ENCODE peak calls at places on chromosomes 2 and 18, in five cellular contexts. Q, D, N, E and Y are unnamed samples.

GRCh38 chr18:33560686-33561370 is 17.2 kb upstream of the ASXL3 start:
- DNase-seq in Q (no peak), N (no peak), E (no peak), D (peak), Y (no peak)

GRCh38 chr2:203437516-203437915 is 97.6 kb downstream of the RAPH1 start:
- DNase-seq in N (no peak), Q (no peak), D (no peak), E (no peak), Y (no peak)

GRCh38 chr2:239290618-239291504 is 110.0 kb downstream of the HDAC4 start:
- DNase-seq in E (peak), Q (no peak), D (no peak), N (no peak), Y (no peak)

GRCh38 chr2:79223539-79223938 is 64.0 kb upstream of the REG3A start:
- DNase-seq in N (no peak), Q (no peak), D (no peak), E (no peak), Y (no peak)

GRCh38 chr18:427005-427404 is 73.5 kb downstream of the COLEC12 start:
- DNase-seq in Q (no peak), D (peak), E (no peak), N (no peak), Y (no peak)

GRCh38 chr2:9463698-9464034 is 10.7 kb upstream of the IAH1 start:
- DNase-seq in E (no peak), D (no peak), Q (no peak), N (no peak), Y (no peak)

GRCh38 chr2:160581448-160581847 is 87.8 kb upstream of the RBMS1 start:
- DNase-seq in Q (peak), N (no peak), D (peak), E (peak), Y (no peak)

GRCh38 chr2:44596537-44597320 is 235.0 kb downstream of the CAMKMT start:
- DNase-seq in D (no peak), Q (no peak), N (no peak), E (peak), Y (no peak)

GRCh38 chr18:75727479-75727878 is 300.0 kb upstream of the SMIM21 start:
- DNase-seq in D (peak), N (no peak), Q (peak), E (peak), Y (peak)

GRCh38 chr18:47627030-47627429 is 303.4 kb downstream of the SMAD2 start:
- DNase-seq in E (no peak), N (no peak), Q (no peak), D (no peak), Y (no peak)

GRCh38 chr2:201798252-201798918 is 8.0 kb upstream of the CDK15 start:
- DNase-seq in D (peak), Q (no peak), N (no peak), E (no peak), Y (no peak)

GRCh38 chr2:71510196-71510807 is 56.9 kb downstream of the DYSF start:
- DNase-seq in D (peak), N (peak), Q (peak), E (peak), Y (peak)

GRCh38 chr2:14188431-14188830 is 444.1 kb upstream of the LRATD1 start:
- DNase-seq in Q (no peak), N (no peak), D (no peak), E (no peak), Y (no peak)

GRCh38 chr18:33369711-33370449 is 70.6 kb downstream of the CCDC178 start:
- DNase-seq in D (no peak), Q (no peak), N (no peak), E (no peak), Y (no peak)

GRCh38 chr2:42169869-42170465 is 814 bp downstream of the EML4 start:
- DNase-seq in Q (peak), D (peak), N (no peak), E (peak), Y (no peak)

GRCh38 chr2:200320344-200320743 is 13.9 kb downstream of the SPATS2L start:
- DNase-seq in Q (no peak), D (no peak), N (no peak), E (no peak), Y (no peak)

GRCh38 chr2:239155806-239156480 is 244.9 kb downstream of the HDAC4 start:
- DNase-seq in Q (no peak), D (no peak), N (peak), E (no peak), Y (no peak)

GRCh38 chr2:234363011-234363487 is 133.8 kb downstream of the ARL4C start:
- DNase-seq in D (peak), E (peak), N (no peak), Q (no peak), Y (no peak)

GRCh38 chr2:17461087-17461475 is 57.2 kb downstream of the RAD51AP2 start:
- DNase-seq in Q (no peak), N (no peak), D (no peak), E (no peak), Y (no peak)

GRCh38 chr2:73004466-73004865 is 67.0 kb downstream of the SFXN5 start:
- DNase-seq in E (no peak), D (no peak), Q (no peak), N (peak), Y (no peak)

GRCh38 chr2:70534183-70534836 is 19.3 kb downstream of the TGFA start:
- DNase-seq in Q (no peak), N (no peak), D (no peak), E (no peak), Y (no peak)

GRCh38 chr2:75076088-75076487 is 117.6 kb downstream of the POLE4 start:
- DNase-seq in Q (no peak), N (no peak), E (no peak), D (no peak), Y (no peak)

GRCh38 chr2:204470178-204470620 is 75.1 kb upstream of the PARD3B start:
- DNase-seq in E (peak), Q (no peak), N (no peak), D (peak), Y (no peak)

GRCh38 chr18:76496200-76496890 is 1.3 kb upstream of the ZNF516 start:
- DNase-seq in Q (peak), D (peak), E (peak), N (peak), Y (peak)

GRCh38 chr18:36392163-36392887 is 94.8 kb downstream of the FHOD3 start:
- DNase-seq in N (no peak), E (no peak), Q (no peak), D (no peak), Y (no peak)

GRCh38 chr2:158990397-158991209 is 22.2 kb downstream of the TANC1 start:
- DNase-seq in E (no peak), N (no peak), D (peak), Q (no peak), Y (no peak)

GRCh38 chr2:192196451-192197194 is 1.9 kb upstream of the TMEFF2 start:
- DNase-seq in N (no peak), D (no peak), E (peak), Q (no peak), Y (no peak)

GRCh38 chr2:192194065-192194865 is 468 bp downstream of the TMEFF2 start:
- DNase-seq in Q (peak), N (peak), D (peak), E (no peak), Y (peak)

GRCh38 chr2:192197387-192197786 is 2.7 kb upstream of the TMEFF2 start:
- DNase-seq in Q (no peak), N (no peak), D (peak), E (peak), Y (no peak)

GRCh38 chr2:192195548-192196418 is 1.1 kb upstream of the TMEFF2 start:
- DNase-seq in Q (peak), D (peak), N (peak), E (peak), Y (peak)

GRCh38 chr2:192194866-192195547 is at the start of gene TMEFF2:
- DNase-seq in N (peak), E (peak), Q (peak), D (peak), Y (peak)
- TF ChIP-seq CTCF in N (no peak), E (peak), Q (peak), D (peak), Y (peak)

DNA sequence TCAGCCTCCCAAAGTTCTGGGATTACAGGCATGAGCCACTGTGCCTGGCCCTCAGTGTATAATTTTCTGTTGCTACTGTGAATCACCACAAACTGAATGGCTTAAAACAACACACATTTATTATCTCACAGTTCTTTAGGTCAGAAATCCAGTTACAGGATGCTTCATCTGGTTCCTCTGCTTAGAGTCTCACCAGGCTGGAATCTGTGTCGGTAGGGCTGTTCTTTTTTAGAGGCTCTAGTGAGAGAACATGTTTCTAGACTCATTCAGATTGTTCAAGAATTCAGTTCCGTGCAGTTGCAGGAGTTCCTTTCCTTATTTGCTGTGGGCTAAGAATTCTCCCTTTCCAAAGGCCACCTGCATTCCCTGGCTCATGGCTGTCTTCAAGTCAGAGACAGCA is 22.2 kb downstream of the CCDC121 start:
- DNase-seq in D (peak), N (no peak), Q (no peak), E (no peak), Y (no peak)
- TF ChIP-seq CTCF in D (no peak), N (no peak), Q (no peak), E (no peak), Y (no peak)

GRCh38 chr2:36754578-36754977 is 58.1 kb downstream of the VIT start:
- DNase-seq in E (no peak), Q (no peak), D (no peak), N (no peak), Y (no peak)
- TF ChIP-seq CTCF in E (no peak), Q (no peak), D (no peak), N (no peak), Y (no peak)

GRCh38 chr2:149331023-149331400 is 625 bp downstream of the LYPD6 start:
- DNase-seq in D (no peak), E (no peak), Q (no peak), N (no peak), Y (no peak)

GRCh38 chr2:149332364-149332763 is 2.0 kb downstream of the LYPD6 start:
- DNase-seq in Q (no peak), D (no peak), N (no peak), E (no peak), Y (no peak)

GRCh38 chr2:149329470-149330126 is 789 bp upstream of the LYPD6 start:
- DNase-seq in N (peak), E (peak), Q (peak), D (peak), Y (no peak)

GRCh38 chr2:149330127-149331022 is at the start of gene LYPD6:
- DNase-seq in E (peak), D (peak), N (peak), Q (peak), Y (peak)

DNA sequence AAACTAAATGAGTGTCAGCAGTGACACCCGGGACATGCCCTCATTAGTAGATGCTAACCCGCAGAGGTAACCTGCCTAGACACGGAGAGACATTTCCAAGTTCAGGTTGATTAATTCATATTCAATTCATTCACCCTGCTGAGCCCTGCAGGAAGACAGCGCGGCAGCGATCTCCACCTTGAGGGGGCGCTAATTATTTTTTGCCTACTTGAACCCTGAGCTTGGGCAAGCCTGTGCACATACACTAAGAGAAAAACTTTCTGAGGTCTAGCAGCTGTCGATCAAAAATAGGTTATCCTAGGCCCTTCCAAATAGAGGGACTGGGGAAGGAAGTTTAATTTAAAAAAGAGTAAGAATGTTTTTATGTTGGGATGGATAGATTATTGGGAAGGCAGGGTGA is 1.3 kb upstream of the LYPD6 start:
- DNase-seq in E (peak), D (no peak), Q (peak), N (no peak), Y (no peak)
- TF ChIP-seq CTCF in E (peak), D (peak), Q (peak), N (no peak), Y (peak)

GRCh38 chr2:33670392-33670937 is 71.4 kb upstream of the FAM98A start:
- DNase-seq in E (no peak), D (no peak), N (no peak), Q (no peak), Y (no peak)
- TF ChIP-seq CTCF in E (peak), D (peak), N (no peak), Q (peak), Y (no peak)

GRCh38 chr2:86249843-86250402 is 50.7 kb downstream of the MRPL35 start:
- DNase-seq in N (no peak), E (no peak), D (no peak), Q (no peak), Y (no peak)
- TF ChIP-seq CTCF in N (no peak), E (no peak), D (no peak), Q (no peak), Y (no peak)